ENCODE peak calls at places on chromosomes 12 and 14, in four cellular contexts. W is pancreas; P is CD4-positive, alpha-beta T cell; O is upper lobe of right lung. M is an unnamed sample.

GRCh38 chr12:114400395-114400794 is 5.5 kb downstream of the TBX5 start:
- DNase-seq in O (no peak), W (no peak), P (no peak), M (no peak)

GRCh38 chr14:35394326-35394725 is 10.2 kb downstream of the NFKBIA start:
- DNase-seq in W (no peak), P (no peak), O (no peak), M (no peak)

GRCh38 chr12:131867891-131868675 is 26.3 kb upstream of the ULK1 start:
- DNase-seq in W (no peak), P (no peak), O (no peak), M (no peak)

GRCh38 chr12:4346931-4347330 is 25.9 kb downstream of the TIGAR start:
- DNase-seq in P (no peak), O (no peak), W (no peak), M (no peak)

GRCh38 chr14:64198021-64198420 is 96.2 kb downstream of the ESR2 start:
- DNase-seq in P (no peak), W (no peak), O (no peak), M (no peak)

GRCh38 chr12:18798445-18799139 is 60.7 kb downstream of the CAPZA3 start:
- DNase-seq in P (no peak), W (no peak), O (no peak), M (no peak)

GRCh38 chr14:58166005-58166983 is 14.3 kb upstream of the ARMH4 start:
- DNase-seq in O (peak), W (peak), P (peak), M (peak)

GRCh38 chr12:101455685-101456084 is 19.5 kb upstream of the SPIC start:
- DNase-seq in P (no peak), W (no peak), O (no peak), M (no peak)

GRCh38 chr12:88559772-88560171 is 20.5 kb downstream of the KITLG start:
- DNase-seq in W (no peak), P (no peak), O (no peak), M (no peak)

GRCh38 chr14:91269076-91269991 is 24.8 kb upstream of the GPR68 start:
- DNase-seq in O (no peak), P (no peak), W (no peak), M (no peak)

GRCh38 chr12:22283006-22283506 is 51.5 kb downstream of the ST8SIA1 start:
- DNase-seq in P (no peak), O (no peak), W (no peak), M (no peak)

GRCh38 chr14:79732911-79733310 is 478.4 kb downstream of the DIO2 start:
- DNase-seq in W (no peak), O (no peak), P (no peak), M (no peak)

GRCh38 chr14:100268591-100269207 is 29.8 kb downstream of the YY1 start:
- DNase-seq in O (no peak), P (no peak), W (no peak), M (no peak)

GRCh38 chr12:113161415-113162016 is 12.0 kb downstream of the CFAP73 start:
- DNase-seq in W (no peak), P (no peak), O (no peak), M (peak)

GRCh38 chr12:65449400-65449799 is 170.9 kb downstream of the MSRB3 start:
- DNase-seq in W (no peak), P (no peak), O (no peak), M (no peak)

GRCh38 chr12:89650239-89650638 is 58.4 kb downstream of the ATP2B1 start:
- DNase-seq in W (no peak), P (no peak), O (no peak), M (no peak)

GRCh38 chr12:45303955-45304354 is 88.1 kb downstream of the ANO6 start:
- DNase-seq in O (no peak), W (no peak), P (no peak), M (no peak)

GRCh38 chr12:52813885-52814709 is at the start of gene KRT4:
- DNase-seq in P (no peak), W (no peak), O (peak), M (no peak)

GRCh38 chr12:114981036-114981435 is 297.1 kb upstream of the TBX3 start:
- DNase-seq in P (no peak), O (no peak), W (no peak), M (no peak)

GRCh38 chr12:103566398-103566797 is 20.7 kb upstream of the STAB2 start:
- DNase-seq in O (no peak), P (no peak), W (no peak), M (no peak)

GRCh38 chr12:94875525-94875924 is 128.0 kb downstream of the NDUFA12 start:
- DNase-seq in O (no peak), W (no peak), P (no peak), M (peak)

GRCh38 chr12:62799126-62799736 is 135.7 kb downstream of the PPM1H start:
- DNase-seq in P (peak), W (peak), O (no peak), M (peak)

GRCh38 chr14:50835280-50835679 is 4.3 kb upstream of the NIN start:
- DNase-seq in O (no peak), W (no peak), P (no peak), M (no peak)

GRCh38 chr14:49622022-49622607 is 1.5 kb downstream of the MGAT2 start:
- DNase-seq in O (no peak), P (no peak), W (no peak), M (no peak)

GRCh38 chr12:53585726-53586125 is 40.5 kb downstream of the ATF7 start:
- DNase-seq in W (no peak), P (no peak), O (no peak), M (peak)

GRCh38 chr14:53968756-53969155 is 12.1 kb upstream of the BMP4 start:
- DNase-seq in W (no peak), O (no peak), P (no peak), M (no peak)

GRCh38 chr12:46318037-46318436 is 49.2 kb upstream of the SLC38A1 start:
- DNase-seq in O (no peak), P (no peak), W (no peak), M (no peak)

GRCh38 chr12:109461846-109462766 is 15.0 kb downstream of the KCTD10 start:
- DNase-seq in P (no peak), O (peak), W (peak), M (no peak)

GRCh38 chr12:69002969-69003368 is 70.0 kb upstream of the CPM start:
- DNase-seq in O (no peak), W (no peak), P (no peak), M (no peak)

GRCh38 chr12:69007858-69008314 is 74.9 kb upstream of the CPM start:
- DNase-seq in O (no peak), W (no peak), P (no peak), M (peak)

GRCh38 chr12:69008510-69008909 is 75.5 kb upstream of the CPM start:
- DNase-seq in W (no peak), P (no peak), O (no peak), M (no peak)

DNA sequence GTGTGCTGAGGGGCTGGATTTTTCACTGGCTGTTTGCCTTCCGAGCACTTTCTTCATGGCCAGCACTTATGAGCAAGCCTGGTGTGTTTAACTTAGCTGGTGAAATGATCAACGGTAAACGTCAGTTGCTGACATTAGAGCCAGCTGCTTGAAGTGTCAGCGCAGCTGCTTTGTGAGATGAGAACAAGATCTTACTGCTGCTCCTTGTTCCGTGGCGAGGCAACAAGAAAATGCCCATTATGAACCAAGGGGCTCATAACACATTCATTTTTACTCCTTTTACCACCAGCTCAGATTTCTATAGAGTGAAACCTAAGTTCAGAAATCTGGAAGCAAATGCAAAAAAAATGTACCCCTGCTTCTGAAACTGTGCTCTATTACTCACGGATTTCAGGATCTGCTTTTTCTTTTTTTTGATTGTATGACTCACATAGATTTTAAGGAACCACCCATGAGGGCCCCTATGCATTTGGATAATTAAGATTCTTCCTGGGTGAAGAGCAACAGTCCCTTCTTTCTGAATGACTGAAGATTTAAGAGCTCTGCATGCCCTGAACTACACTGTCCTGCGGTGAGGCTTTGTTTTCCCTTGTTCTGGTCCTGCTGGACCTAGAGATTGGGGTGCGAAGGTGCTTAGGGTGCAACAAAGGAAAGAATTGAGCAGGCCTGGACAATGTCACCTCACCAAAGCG is 74.3 kb upstream of the CPM start:
- DNase-seq in O (no peak), P (no peak), W (no peak), M (no peak)
- H3K27ac ChIP-seq in O (peak), P (no peak), W (no peak), M (no peak)

GRCh38 chr14:76846331-76847047 is 20.3 kb downstream of the LRRC74A start:
- DNase-seq in O (no peak), P (no peak), W (no peak), M (no peak)
- TF ChIP-seq CTCF in O (no peak), P (no peak), W (no peak), M (no peak)

GRCh38 chr12:48156648-48157015 is 683 bp downstream of the ASB8 start:
- DNase-seq in W (no peak), O (no peak), P (no peak), M (no peak)

GRCh38 chr12:48160807-48161206 is 3.5 kb upstream of the ASB8 start:
- DNase-seq in W (no peak), P (no peak), O (no peak), M (no peak)

GRCh38 chr12:48157016-48157888 is at the start of gene ASB8:
- DNase-seq in W (peak), O (peak), P (peak), M (peak)

GRCh38 chr12:48159976-48160525 is 2.7 kb upstream of the ASB8 start:
- DNase-seq in P (no peak), O (no peak), W (no peak), M (no peak)

GRCh38 chr12:48157889-48158370 is 615 bp upstream of the ASB8 start:
- DNase-seq in W (no peak), O (no peak), P (peak), M (no peak)
- H3K27ac ChIP-seq in W (peak), O (peak), P (peak), M (peak)

DNA sequence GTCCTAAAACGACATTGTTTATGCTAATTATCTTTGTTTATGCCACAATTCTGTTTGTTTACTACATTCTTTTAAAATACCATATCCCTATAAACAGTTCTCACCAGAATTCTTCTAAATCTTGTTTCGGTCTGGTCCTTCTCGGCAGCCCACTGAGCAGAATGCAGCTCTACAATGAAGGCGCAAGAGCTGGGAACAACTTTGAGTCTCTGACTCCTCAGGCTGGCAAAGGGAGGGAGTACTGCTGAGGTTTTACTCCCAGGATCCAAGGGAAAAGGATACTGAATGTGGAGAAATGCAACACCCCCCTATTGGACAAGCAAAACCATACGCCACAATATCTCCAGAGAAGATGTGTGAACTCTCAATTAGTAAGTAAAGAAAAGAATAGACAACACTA is 5.4 kb downstream of the SOX5 start:
- DNase-seq in O (no peak), P (no peak), W (no peak), M (no peak)
- TF ChIP-seq CTCF in O (no peak), P (no peak), W (no peak), M (no peak)

GRCh38 chr14:67650161-67650560 is 24.3 kb downstream of the VTI1B start:
- DNase-seq in W (no peak), O (no peak), P (no peak), M (no peak)

GRCh38 chr14:67652189-67652588 is 22.2 kb downstream of the VTI1B start:
- DNase-seq in O (no peak), P (no peak), W (no peak), M (no peak)

GRCh38 chr14:67650694-67651093 is 23.7 kb downstream of the VTI1B start:
- DNase-seq in P (no peak), O (no peak), W (no peak), M (no peak)

DNA sequence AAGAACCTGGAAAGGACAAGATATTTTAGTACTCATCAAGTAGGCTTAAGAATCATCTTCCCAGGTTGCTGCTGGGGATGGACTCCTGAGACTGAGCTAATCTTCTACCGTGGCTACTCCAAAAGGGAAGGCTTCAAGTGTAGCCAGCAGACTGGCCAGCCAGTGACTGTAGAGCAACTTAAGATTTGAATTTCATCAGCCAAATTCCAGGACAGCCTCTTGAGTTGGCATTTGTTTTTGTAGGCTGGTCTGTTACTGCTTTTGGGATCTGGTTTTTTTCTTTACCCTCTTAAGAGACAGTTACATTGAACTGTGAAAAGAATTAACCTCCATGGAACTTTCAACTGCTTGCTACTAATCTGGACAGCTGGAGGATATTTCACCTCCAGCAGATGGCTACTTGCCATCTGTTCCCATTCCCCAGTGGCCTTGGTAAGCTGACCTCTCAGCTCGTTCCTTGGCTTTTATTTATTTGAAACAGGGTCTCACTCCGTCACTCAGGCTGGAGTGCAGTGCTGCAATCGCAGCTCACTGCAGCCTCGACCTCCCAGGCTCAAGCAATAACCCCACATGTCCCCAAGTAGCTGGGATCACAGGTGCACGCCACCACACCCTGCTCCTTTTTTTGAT is 20.7 kb downstream of the VTI1B start:
- DNase-seq in W (no peak), O (no peak), P (no peak), M (peak)
- H3K27ac ChIP-seq in W (no peak), O (no peak), P (no peak), M (peak)

DNA sequence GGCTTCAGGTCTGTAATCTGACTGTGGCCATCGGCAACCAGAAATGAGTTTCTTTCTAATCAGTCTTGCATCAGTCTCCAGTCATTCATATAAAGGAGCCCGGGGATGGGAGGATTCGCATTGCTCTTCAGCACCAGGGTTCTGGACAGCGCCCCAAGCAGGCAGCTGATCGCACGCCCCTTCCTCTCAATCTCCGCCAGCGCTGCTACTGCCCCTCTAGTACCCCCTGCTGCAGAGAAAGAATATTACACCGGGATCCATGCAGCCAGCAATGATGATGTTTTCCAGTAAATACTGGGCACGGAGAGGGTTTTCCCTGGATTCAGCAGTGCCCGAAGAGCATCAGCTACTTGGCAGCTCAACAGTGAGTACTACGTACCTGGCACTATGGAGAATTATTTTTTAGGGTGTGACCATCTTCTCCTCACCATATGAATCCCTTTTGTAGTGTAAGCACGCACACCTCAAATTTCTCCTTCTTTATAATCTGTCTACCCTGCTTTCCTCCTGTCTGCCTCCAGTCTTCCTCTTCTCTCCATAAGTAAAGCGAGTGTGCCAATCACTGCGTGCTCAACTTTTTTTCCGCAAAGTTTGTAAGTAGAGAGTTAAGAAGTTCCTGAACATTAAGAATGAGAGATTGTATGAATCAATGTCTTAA is at the start of gene TPH2:
- DNase-seq in O (peak), W (peak), P (peak), M (peak)
- TF ChIP-seq CTCF in O (peak), W (peak), P (no peak), M (peak)

DNA sequence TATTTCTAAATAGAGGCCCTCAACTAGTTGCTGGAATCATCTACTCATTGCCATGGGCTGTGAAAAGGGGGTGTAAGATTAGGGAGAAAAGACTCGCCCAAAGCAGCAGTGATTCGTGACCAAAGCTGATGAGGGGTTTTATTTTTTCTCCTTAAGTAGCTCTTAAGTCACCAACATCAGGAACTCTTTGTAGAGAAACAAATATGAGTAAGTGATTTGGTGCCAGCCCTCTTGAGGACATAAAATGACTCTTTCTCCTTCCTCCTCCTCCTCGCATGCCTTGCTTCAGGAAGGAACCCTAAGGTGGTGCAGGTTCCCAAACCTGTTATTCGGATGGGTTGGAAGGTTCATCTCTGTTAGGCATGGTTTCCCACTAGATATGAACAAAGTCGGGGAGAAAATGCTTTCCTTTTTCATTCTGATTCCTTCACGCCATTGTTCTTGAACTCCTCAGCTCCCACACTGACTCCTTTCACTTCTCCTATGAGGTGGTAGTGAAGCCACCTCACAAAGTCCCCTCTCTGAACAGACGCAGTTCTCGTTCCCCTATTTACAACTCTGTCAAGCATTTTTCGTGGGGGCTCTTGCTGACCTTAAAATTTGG is 113.4 kb downstream of the ETV6 start:
- DNase-seq in O (no peak), P (no peak), W (no peak), M (no peak)
- H3K27ac ChIP-seq in O (peak), P (no peak), W (no peak), M (no peak)

GRCh38 chr12:121026274-121027045 is 10.2 kb upstream of the C12orf43 start:
- DNase-seq in W (no peak), P (no peak), O (no peak), M (no peak)
- TF ChIP-seq CTCF in W (no peak), P (no peak), O (no peak), M (peak)

M was measured in WERI-Rb-1.